ENCODE peak calls at places on chromosome 7, in seven cellular contexts. C is HCT116, H is PC-3, Y is K562, O is fibroblast of lung, L is mammary epithelial cell, R is PC-9. A is an unnamed sample.

GRCh38 chr7:135445690-135446089 is 64.2 kb downstream of the CNOT4 start:
- DNase-seq in R (no peak), Y (no peak), O (no peak), C (no peak), H (no peak), L (no peak), A (peak; percentile 33)

GRCh38 chr7:7221602-7222038 is 39.3 kb downstream of the C1GALT1 start:
- DNase-seq in L (peak; percentile 92), C (peak; percentile 71), Y (no peak), O (peak; percentile 72), H (peak; percentile 58), R (peak; percentile 71), A (no peak)

GRCh38 chr7:131518626-131519025 is 37.8 kb downstream of the PODXL start:
- DNase-seq in H (no peak), L (no peak), O (no peak), Y (no peak), R (no peak), C (no peak), A (no peak)

GRCh38 chr7:41809487-41810257 is 106.8 kb upstream of the INHBA start:
- DNase-seq in C (no peak), Y (no peak), R (no peak), O (peak; percentile 44), H (no peak), L (peak; percentile 24), A (no peak)

GRCh38 chr7:55556492-55556891 is 15.8 kb downstream of the VOPP1 start:
- DNase-seq in H (peak; percentile 45), Y (no peak), C (no peak), L (no peak), O (no peak), R (no peak), A (peak; percentile 6)

GRCh38 chr7:87874066-87874465 is 2.1 kb downstream of the SLC25A40 start:
- DNase-seq in H (no peak), L (no peak), C (no peak), O (no peak), R (no peak), Y (no peak), A (no peak)

GRCh38 chr7:66698652-66699205 is 41.8 kb upstream of the RABGEF1 start:
- DNase-seq in Y (no peak), L (no peak), C (no peak), O (no peak), H (no peak), R (no peak), A (no peak)

GRCh38 chr7:102912742-102913141 is at the start of gene LRRC17:
- DNase-seq in L (no peak), Y (no peak), R (no peak), O (peak; percentile 97), C (no peak), H (no peak), A (no peak)

GRCh38 chr7:22565315-22565811 is 65.4 kb upstream of the STEAP1B start:
- DNase-seq in L (peak; percentile 92), Y (no peak), H (peak; percentile 60), C (no peak), R (peak; percentile 89), O (peak; percentile 56), A (peak; percentile 64)

GRCh38 chr7:375491-375821 is 85.5 kb downstream of the FOXL3 start:
- DNase-seq in H (no peak), Y (no peak), O (no peak), C (no peak), R (no peak), L (no peak), A (no peak)

GRCh38 chr7:76396039-76396732 is 13.3 kb downstream of the SSC4D start:
- DNase-seq in O (peak; percentile 47), C (no peak), L (no peak), Y (no peak), R (peak; percentile 37), H (no peak), A (no peak)

GRCh38 chr7:91692800-91693199 is 187.7 kb downstream of the MTERF1 start:
- DNase-seq in C (no peak), L (no peak), R (no peak), H (no peak), O (peak; percentile 43), Y (no peak), A (no peak)

DNA sequence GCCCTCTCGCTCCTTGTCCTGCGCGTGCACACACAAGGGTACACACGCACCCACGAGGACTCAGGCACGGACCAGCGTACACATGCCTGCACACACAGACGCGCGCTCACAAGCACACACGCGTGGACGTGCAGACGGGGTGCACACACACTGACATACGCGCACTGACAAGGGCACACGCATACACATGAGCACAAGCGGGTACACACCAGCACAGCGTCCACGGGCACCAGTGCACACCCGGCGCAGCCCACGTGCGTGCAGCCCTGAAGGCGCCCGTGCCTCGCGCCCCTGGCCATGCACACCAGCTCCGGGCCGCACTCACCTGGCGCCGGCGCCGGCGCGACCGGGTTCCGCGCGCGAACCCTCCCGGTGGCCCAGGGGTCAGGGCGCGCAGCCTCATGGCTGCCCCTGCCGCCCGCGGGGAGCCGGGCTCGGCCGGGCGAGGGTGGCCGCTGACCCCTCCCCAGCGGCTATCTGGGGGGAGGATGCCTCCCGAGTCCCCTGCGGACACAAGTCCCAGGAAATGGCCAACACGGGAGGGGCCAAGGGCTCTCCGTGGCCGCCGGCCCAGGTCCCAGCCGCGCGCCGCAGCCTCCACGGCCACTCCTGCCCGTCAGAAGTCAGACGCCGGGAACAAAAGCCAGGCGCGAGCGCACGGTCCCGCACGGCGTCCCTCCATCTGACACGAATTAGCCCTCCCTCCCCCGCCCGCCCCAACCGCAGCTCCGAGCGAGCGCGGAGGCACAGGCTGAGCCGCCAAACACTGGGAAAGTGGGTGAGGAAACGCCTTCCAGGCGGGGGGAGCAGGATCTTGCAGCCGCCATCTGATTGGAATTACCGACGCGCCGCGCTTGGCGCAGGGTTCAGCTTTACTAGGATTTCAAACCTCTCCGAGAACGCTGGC is 45.0 kb downstream of the TNS3 start:
- DNase-seq in H (peak; percentile 56), C (no peak), O (peak; percentile 76), Y (no peak), L (no peak), R (no peak), A (no peak)
- TF ChIP-seq EZH2 in H (no peak), C (no peak), O (no peak), Y (no peak), L (no peak), R (no peak), A (no peak)

GRCh38 chr7:100153713-100154519 is 4.6 kb downstream of the TRAPPC14 start:
- DNase-seq in Y (no peak), H (no peak), R (no peak), O (no peak), C (no peak), L (no peak), A (no peak)
- H3K79me2 ChIP-seq in Y (peaks cover 46% of the 10 kb centered on the region), H (peaks cover 49% of the 10 kb centered on the region), R (peaks cover 44% of the 10 kb centered on the region), O (peaks cover 14% of the 10 kb centered on the region), C (peaks cover 44% of the 10 kb centered on the region), L (peaks cover 57% of the 10 kb centered on the region), A (peaks cover 44% of the 10 kb centered on the region)

GRCh38 chr7:96713037-96713436 is 3.4 kb upstream of the SEM1 start:
- DNase-seq in H (no peak), O (no peak), C (no peak), Y (no peak), L (no peak), R (no peak), A (no peak)

GRCh38 chr7:96707901-96708774 is 1.5 kb downstream of the SEM1 start:
- DNase-seq in Y (no peak), C (no peak), H (peak; percentile 36), O (no peak), R (peak; percentile 54), L (no peak), A (no peak)

GRCh38 chr7:96708872-96709271 is 774 bp downstream of the SEM1 start:
- DNase-seq in H (no peak), Y (no peak), O (no peak), R (no peak), C (no peak), L (no peak), A (no peak)

GRCh38 chr7:96710544-96710943 is 898 bp upstream of the SEM1 start:
- DNase-seq in R (no peak), L (no peak), Y (no peak), C (no peak), O (no peak), H (no peak), A (no peak)

DNA sequence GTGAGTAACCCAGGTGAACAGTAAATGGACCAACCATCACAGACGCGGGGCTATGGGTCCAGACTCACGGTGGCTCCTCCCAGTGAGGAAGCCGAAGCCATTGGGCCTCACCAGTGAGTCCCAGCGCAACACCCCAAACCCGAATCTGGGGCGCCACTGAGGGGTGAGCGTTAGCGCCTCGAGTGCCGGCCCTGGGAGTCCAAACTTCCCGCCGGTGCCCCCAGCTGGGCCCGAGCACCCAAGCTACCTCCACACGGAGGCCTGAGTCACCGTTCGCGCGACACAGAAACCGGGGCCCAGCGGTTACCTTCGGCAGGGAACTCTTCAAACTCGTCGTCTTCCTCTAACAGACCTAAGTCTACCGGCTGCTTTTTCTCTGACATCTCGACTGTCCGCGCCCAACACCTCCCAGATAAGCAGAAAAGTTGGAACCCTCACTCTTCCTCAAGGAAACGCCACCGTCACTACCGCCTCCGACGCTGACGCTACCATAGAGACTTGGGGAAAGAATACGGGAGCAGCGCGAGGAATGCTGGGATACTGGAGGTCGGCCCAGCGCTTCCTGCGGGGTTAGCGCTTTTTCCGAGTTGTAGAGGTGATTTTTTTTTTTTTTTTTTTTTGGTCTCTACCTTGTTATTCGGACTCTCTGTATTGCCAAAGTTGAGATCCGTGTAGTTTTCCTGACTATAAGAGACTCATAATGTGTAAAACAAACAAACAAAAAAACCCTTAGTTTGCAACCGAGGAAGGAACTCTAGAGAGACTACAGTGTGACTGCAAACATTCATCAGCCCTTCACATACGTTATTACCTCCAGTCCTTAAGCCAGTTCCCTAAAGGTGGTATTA is at the start of gene SEM1:
- DNase-seq in L (peak; percentile 81), R (peak; percentile 81), H (peak; percentile 81), O (peak; percentile 92), Y (peak; percentile 82), C (peak; percentile 77), A (peak; percentile 80)
- TF ChIP-seq EZH2 in L (no peak), R (no peak), H (no peak), O (no peak), Y (no peak), C (no peak), A (no peak)

GRCh38 chr7:27137603-27138410 is 5.7 kb downstream of the HOXA5 start:
- DNase-seq in R (no peak), Y (no peak), H (no peak), O (peak; percentile 73), L (peak; percentile 51), C (no peak), A (no peak)

GRCh38 chr7:27141138-27141537 is 2.3 kb downstream of the HOXA5 start:
- DNase-seq in Y (no peak), O (no peak), R (no peak), H (no peak), L (peak; percentile 64), C (no peak), A (no peak)

GRCh38 chr7:27139335-27140107 is 4.0 kb downstream of the HOXA5 start:
- DNase-seq in H (no peak), L (peak; percentile 67), C (no peak), Y (no peak), O (no peak), R (no peak), A (no peak)

GRCh38 chr7:27140108-27140842 is 3.2 kb downstream of the HOXA5 start:
- DNase-seq in H (no peak), O (no peak), C (no peak), Y (no peak), R (no peak), L (peak; percentile 54), A (no peak)

DNA sequence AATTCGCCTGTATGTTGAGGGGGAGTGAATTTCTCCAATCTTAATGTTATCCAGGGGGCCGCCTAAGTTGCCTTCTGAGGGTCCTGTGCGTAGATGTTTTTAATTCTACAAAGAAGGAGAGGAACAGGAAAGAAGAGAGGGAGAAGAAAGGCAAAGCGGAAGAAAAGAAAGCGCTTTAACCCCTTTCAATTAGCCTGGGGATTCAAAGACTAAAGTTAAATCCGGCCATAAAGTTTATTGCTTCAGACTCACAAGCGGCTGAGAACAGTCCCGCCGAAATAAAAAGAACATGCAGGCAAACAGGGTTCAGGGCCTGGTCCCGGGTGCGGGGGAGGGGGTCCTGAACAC is 4.5 kb downstream of the HOXA5 start:
- DNase-seq in O (no peak), Y (no peak), R (no peak), L (no peak), H (no peak), C (no peak), A (no peak)
- H3K79me2 ChIP-seq in O (peaks cover 69% of the 10 kb centered on the region), Y (no peaks in the 10 kb centered on the region), R (no peaks in the 10 kb centered on the region), L (peaks cover 70% of the 10 kb centered on the region), H (no peaks in the 10 kb centered on the region), C (no peaks in the 10 kb centered on the region), A (no peaks in the 10 kb centered on the region)